ENCODE peak calls at places on chromosomes 13 and 19, in ten cellular contexts. L is CD4-positive, alpha-beta memory T cell; R is mesendoderm; Y is HS-27A; A is pons; E is activated CD4-positive, alpha-beta T cell treated with anti-CD3 and anti-CD28 coated beads for 24 hours; H is kidney tubule cell; D is NCI-H446 treated with DMSO at 0.1 percent for 48 hours; X is T-helper 9 cell; J is stimulated activated CD4-positive, alpha-beta T cell treated with anti-CD3 and anti-CD28 coated beads, TNF-alpha, amount 100 ng/mL, for 48 hours. F is an unnamed sample.

GRCh38 chr19:38224014-38224862 is at the start of gene DPF1:
- DNase-seq in L (peak), R (peak), Y (peak), A (no peak), E (peak), H (peak), D (peak), X (peak), J (no peak), F (no peak)

GRCh38 chr19:41753936-41754529 is 1.3 kb upstream of the CEACAM6 start:
- DNase-seq in L (peak), R (peak), Y (peak), A (peak), E (peak), H (peak), D (no peak), X (peak), J (peak), F (no peak)

GRCh38 chr19:12628040-12629022 is 17.6 kb downstream of the ZNF791 start:
- DNase-seq in L (no peak), R (peak), Y (no peak), A (no peak), E (no peak), H (no peak), D (no peak), X (no peak), J (no peak), F (no peak)

GRCh38 chr19:41621654-41622053 is 5.2 kb downstream of the CEACAM4 start:
- DNase-seq in L (no peak), R (no peak), Y (no peak), A (no peak), E (no peak), H (no peak), D (no peak), X (no peak), J (no peak), F (no peak)

GRCh38 chr13:28459911-28460310 is 35.0 kb downstream of the FLT1 start:
- DNase-seq in L (no peak), R (peak), Y (no peak), A (no peak), E (no peak), H (no peak), D (peak), X (no peak), J (no peak), F (no peak)

GRCh38 chr13:30196025-30196424 is 111.3 kb downstream of the KATNAL1 start:
- DNase-seq in L (no peak), R (peak), Y (no peak), A (no peak), E (no peak), H (peak), D (no peak), X (no peak), J (no peak), F (no peak)

GRCh38 chr19:45809643-45810159 is 5.4 kb downstream of the RSPH6A start:
- DNase-seq in L (no peak), R (peak), Y (peak), A (no peak), E (no peak), H (peak), D (no peak), X (no peak), J (no peak), F (no peak)

GRCh38 chr13:47241446-47241845 is 344.6 kb upstream of the HTR2A start:
- DNase-seq in L (no peak), R (peak), Y (no peak), A (no peak), E (no peak), H (no peak), D (no peak), X (no peak), J (no peak), F (no peak)